ENCODE peak calls at places on chromosomes 4 and X, in seven cellular contexts. F is foreskin fibroblast, A is cardiac fibroblast, R is IMR-90, Z is hepatocyte, G is upper lobe of left lung, I is GM23338. K is an unnamed sample.

GRCh38 chrX:45505214-45505613 is 304.5 kb upstream of the DIPK2B start:
- DNase-seq in F (peak), A (peak), R (peak), Z (no peak), G (no peak), I (no peak), K (no peak)

GRCh38 chrX:100720301-100720700 is 11.6 kb downstream of the SYTL4 start:
- DNase-seq in F (peak), A (no peak), R (peak), Z (no peak), G (no peak), I (no peak), K (no peak)

GRCh38 chrX:10900585-10901289 is 210.4 kb upstream of the HCCS start:
- DNase-seq in F (peak), A (peak), R (peak), Z (peak), G (no peak), I (no peak), K (peak)

GRCh38 chr4:119206178-119206577 is 6.3 kb upstream of the USP53 start:
- DNase-seq in F (no peak), A (peak), R (no peak), Z (no peak), G (no peak), I (no peak), K (no peak)

GRCh38 chrX:134236690-134237362 is at the start of gene CCDC160:
- DNase-seq in F (peak), A (peak), R (no peak), Z (peak), G (peak), I (peak), K (no peak)

GRCh38 chr4:89172865-89173264 is 61.5 kb downstream of the TIGD2 start:
- DNase-seq in F (no peak), A (no peak), R (no peak), Z (no peak), G (no peak), I (peak), K (no peak)

GRCh38 chrX:132561483-132561882 is 72.6 kb upstream of the MBNL3 start:
- DNase-seq in F (peak), A (no peak), R (no peak), Z (peak), G (no peak), I (no peak), K (no peak)

GRCh38 chr4:87481342-87481741 is 47.8 kb downstream of the SPARCL1 start:
- DNase-seq in F (no peak), A (no peak), R (no peak), Z (no peak), G (no peak), I (no peak), K (no peak)

GRCh38 chrX:79266702-79267101 is 100.4 kb downstream of the ITM2A start:
- DNase-seq in F (no peak), A (no peak), R (no peak), Z (no peak), G (no peak), I (no peak), K (no peak)

GRCh38 chr4:55337944-55338343 is 8.1 kb upstream of the SRD5A3 start:
- DNase-seq in F (no peak), A (no peak), R (no peak), Z (no peak), G (no peak), I (no peak), K (no peak)

GRCh38 chr4:55560096-55560495 is 13.4 kb upstream of the CLOCK start:
- DNase-seq in F (no peak), A (no peak), R (no peak), Z (no peak), G (no peak), I (no peak), K (no peak)

GRCh38 chr4:41142946-41143720 is 71.2 kb downstream of the APBB2 start:
- DNase-seq in F (peak), A (peak), R (peak), Z (peak), G (peak), I (no peak), K (peak)

GRCh38 chr4:56728512-56728911 is 47.4 kb upstream of the HOPX start:
- DNase-seq in F (peak), A (peak), R (peak), Z (peak), G (peak), I (no peak), K (no peak)

GRCh38 chr4:151777471-151777870 is 16.7 kb upstream of the GATB start:
- DNase-seq in F (no peak), A (no peak), R (no peak), Z (no peak), G (no peak), I (no peak), K (no peak)

GRCh38 chrX:108447303-108447702 is 7.7 kb downstream of the COL4A5 start:
- DNase-seq in F (peak), A (no peak), R (peak), Z (no peak), G (no peak), I (no peak), K (no peak)

DNA sequence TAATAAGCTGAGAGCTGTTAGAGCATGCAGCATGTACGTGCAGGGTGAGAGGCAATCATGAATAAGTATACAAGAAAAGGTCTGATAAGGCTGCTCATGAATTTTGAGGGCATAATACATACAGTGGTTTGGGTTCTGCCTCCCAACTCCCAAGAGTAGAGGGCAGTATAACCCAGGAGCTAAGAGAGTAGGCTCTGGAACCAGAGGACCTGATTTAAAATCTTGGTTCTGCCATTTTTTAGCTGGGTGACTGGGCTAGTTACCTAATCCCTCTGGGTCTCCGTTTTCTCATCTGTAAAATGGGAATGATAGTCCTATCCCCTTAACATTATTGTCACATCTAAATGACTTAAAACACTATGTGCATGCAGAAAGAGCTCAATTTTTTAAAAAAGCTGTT is 85.3 kb downstream of the LNX1 start:
- DNase-seq in F (peak), A (peak), R (peak), Z (no peak), G (no peak), I (peak), K (no peak)
- TF ChIP-seq CTCF in F (peak), A (peak), R (peak), Z (no peak), G (no peak), I (peak), K (no peak)

GRCh38 chr4:13640149-13640671 is 12.7 kb upstream of the BOD1L1 start:
- DNase-seq in F (peak), A (peak), R (peak), Z (peak), G (no peak), I (peak), K (peak)
- H3K4me3 ChIP-seq in F (no peak), A (no peak), R (no peak), Z (no peak), G (no peak), I (no peak), K (no peak)

DNA sequence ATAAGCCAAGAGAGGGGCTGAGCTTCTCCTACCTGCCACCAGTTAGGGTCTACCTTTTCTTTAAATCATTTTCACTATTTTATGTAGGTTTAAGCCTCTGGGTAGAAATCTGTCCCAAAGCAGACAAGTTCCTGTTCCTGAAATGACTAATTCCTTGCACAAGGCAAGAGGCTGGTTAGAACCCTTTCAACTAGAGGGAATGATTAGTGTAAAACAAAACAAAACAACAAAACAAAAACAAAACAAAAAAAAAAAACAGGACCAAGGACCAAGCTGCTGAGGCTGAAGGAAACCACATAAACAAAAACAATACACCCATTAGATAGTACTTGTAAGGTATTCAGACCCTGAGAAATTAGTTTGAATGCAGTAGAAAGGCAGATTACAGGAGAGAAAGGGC is 62.7 kb downstream of the MAML3 start:
- DNase-seq in F (no peak), A (no peak), R (no peak), Z (no peak), G (no peak), I (no peak), K (no peak)
- TF ChIP-seq CTCF in F (no peak), A (no peak), R (no peak), Z (no peak), G (no peak), I (no peak), K (no peak)

GRCh38 chr4:689498-690122 is 659 bp upstream of the SLC49A3 start:
- DNase-seq in F (no peak), A (no peak), R (no peak), Z (no peak), G (no peak), I (no peak), K (no peak)
- H3K4me3 ChIP-seq in F (peak), A (peak), R (no peak), Z (peak), G (peak), I (peak), K (peak)